ENCODE peak calls at places on chromosomes 4 and X, in ten cellular contexts. One of them, this sample, is unnamed.

GRCh38 chr4:71230613-71231012 is 108.2 kb upstream of the SLC4A4 start:
- DNase-seq in prostate gland: no peak
- DNase-seq in sigmoid colon: no peak
- DNase-seq in body of pancreas: no peak
- DNase-seq in tibial nerve: no peak
- DNase-seq in Peyer's patch: no peak
- DNase-seq in H54: no peak
- DNase-seq in uterus: no peak
- DNase-seq in A549: no peak
- DNase-seq in upper lobe of left lung: no peak
- DNase-seq in this sample: no peak

GRCh38 chrX:20139966-20140365 is 1.7 kb downstream of the EIF1AX start:
- DNase-seq in prostate gland: no peak
- DNase-seq in tibial nerve: no peak
- DNase-seq in H54: no peak
- DNase-seq in A549: no peak
- DNase-seq in Peyer's patch: no peak
- DNase-seq in upper lobe of left lung: no peak
- DNase-seq in body of pancreas: no peak
- DNase-seq in uterus: no peak
- DNase-seq in sigmoid colon: no peak
- DNase-seq in this sample: no peak

GRCh38 chr4:7233006-7233580 is 40.8 kb downstream of the SORCS2 start:
- DNase-seq in A549: no peak
- DNase-seq in uterus: no peak
- DNase-seq in sigmoid colon: no peak
- DNase-seq in tibial nerve: no peak
- DNase-seq in upper lobe of left lung: no peak
- DNase-seq in H54: no peak
- DNase-seq in body of pancreas: no peak
- DNase-seq in Peyer's patch: no peak
- DNase-seq in prostate gland: no peak
- DNase-seq in this sample: no peak

GRCh38 chr4:159075531-159075932 is 27.3 kb upstream of the RAPGEF2 start:
- DNase-seq in prostate gland: no peak
- DNase-seq in body of pancreas: no peak
- DNase-seq in uterus: no peak
- DNase-seq in sigmoid colon: no peak
- DNase-seq in tibial nerve: no peak
- DNase-seq in A549: no peak
- DNase-seq in upper lobe of left lung: no peak
- DNase-seq in Peyer's patch: no peak
- DNase-seq in H54: no peak
- DNase-seq in this sample: no peak

GRCh38 chr4:36523182-36523581 is 241.8 kb downstream of the DTHD1 start:
- DNase-seq in sigmoid colon: no peak
- DNase-seq in uterus: no peak
- DNase-seq in tibial nerve: no peak
- DNase-seq in H54: no peak
- DNase-seq in Peyer's patch: no peak
- DNase-seq in A549: no peak
- DNase-seq in prostate gland: no peak
- DNase-seq in upper lobe of left lung: no peak
- DNase-seq in body of pancreas: no peak
- DNase-seq in this sample: no peak

GRCh38 chr4:85722401-85722800 is 247.5 kb downstream of the ARHGAP24 start:
- DNase-seq in A549: no peak
- DNase-seq in prostate gland: no peak
- DNase-seq in sigmoid colon: no peak
- DNase-seq in body of pancreas: no peak
- DNase-seq in uterus: no peak
- DNase-seq in Peyer's patch: no peak
- DNase-seq in tibial nerve: no peak
- DNase-seq in H54: no peak
- DNase-seq in upper lobe of left lung: no peak
- DNase-seq in this sample: no peak

GRCh38 chr4:79445371-79445781 is 37.3 kb upstream of the GK2 start:
- DNase-seq in Peyer's patch: no peak
- DNase-seq in upper lobe of left lung: no peak
- DNase-seq in H54: no peak
- DNase-seq in body of pancreas: no peak
- DNase-seq in tibial nerve: no peak
- DNase-seq in A549: no peak
- DNase-seq in prostate gland: no peak
- DNase-seq in uterus: no peak
- DNase-seq in sigmoid colon: no peak
- DNase-seq in this sample: peak; percentile 35

GRCh38 chrX:111071542-111072277 is 24.3 kb upstream of the PAK3 start:
- DNase-seq in sigmoid colon: no peak
- DNase-seq in Peyer's patch: no peak
- DNase-seq in A549: no peak
- DNase-seq in uterus: no peak
- DNase-seq in body of pancreas: no peak
- DNase-seq in tibial nerve: no peak
- DNase-seq in upper lobe of left lung: no peak
- DNase-seq in prostate gland: no peak
- DNase-seq in H54: no peak
- DNase-seq in this sample: no peak

GRCh38 chrX:42755820-42756219 is 22.1 kb downstream of the PPP1R2C start:
- DNase-seq in H54: no peak
- DNase-seq in sigmoid colon: peak; percentile 66
- DNase-seq in upper lobe of left lung: no peak
- DNase-seq in uterus: peak; percentile 13
- DNase-seq in prostate gland: no peak
- DNase-seq in tibial nerve: peak; percentile 21
- DNase-seq in Peyer's patch: no peak
- DNase-seq in A549: peak; percentile 1
- DNase-seq in body of pancreas: no peak
- DNase-seq in this sample: peak; percentile 30

GRCh38 chrX:12709047-12709446 is 82.2 kb upstream of the PRPS2 start:
- DNase-seq in prostate gland: no peak
- DNase-seq in sigmoid colon: no peak
- DNase-seq in tibial nerve: no peak
- DNase-seq in uterus: no peak
- DNase-seq in A549: no peak
- DNase-seq in upper lobe of left lung: no peak
- DNase-seq in H54: no peak
- DNase-seq in Peyer's patch: no peak
- DNase-seq in body of pancreas: no peak
- DNase-seq in this sample: no peak

GRCh38 chrX:26442340-26442739 is 226.4 kb downstream of the MAGEB5 start:
- DNase-seq in prostate gland: no peak
- DNase-seq in A549: no peak
- DNase-seq in uterus: no peak
- DNase-seq in H54: no peak
- DNase-seq in upper lobe of left lung: no peak
- DNase-seq in body of pancreas: no peak
- DNase-seq in tibial nerve: no peak
- DNase-seq in sigmoid colon: no peak
- DNase-seq in Peyer's patch: no peak
- DNase-seq in this sample: peak; percentile 13

GRCh38 chr4:8378101-8378724 is 62.3 kb downstream of the ACOX3 start:
- DNase-seq in sigmoid colon: peak; percentile 34
- DNase-seq in body of pancreas: no peak
- DNase-seq in prostate gland: no peak
- DNase-seq in Peyer's patch: no peak
- DNase-seq in upper lobe of left lung: no peak
- DNase-seq in A549: no peak
- DNase-seq in H54: no peak
- DNase-seq in uterus: no peak
- DNase-seq in tibial nerve: no peak
- DNase-seq in this sample: no peak

GRCh38 chr4:8376361-8377102 is 64.0 kb downstream of the ACOX3 start:
- DNase-seq in tibial nerve: no peak
- DNase-seq in body of pancreas: no peak
- DNase-seq in uterus: no peak
- DNase-seq in H54: no peak
- DNase-seq in upper lobe of left lung: no peak
- DNase-seq in sigmoid colon: peak; percentile 60
- DNase-seq in Peyer's patch: no peak
- DNase-seq in prostate gland: no peak
- DNase-seq in A549: no peak
- DNase-seq in this sample: no peak

GRCh38 chr4:8379281-8379680 is 61.2 kb downstream of the ACOX3 start:
- DNase-seq in tibial nerve: no peak
- DNase-seq in sigmoid colon: peak; percentile 57
- DNase-seq in H54: no peak
- DNase-seq in body of pancreas: no peak
- DNase-seq in Peyer's patch: no peak
- DNase-seq in upper lobe of left lung: no peak
- DNase-seq in A549: no peak
- DNase-seq in prostate gland: no peak
- DNase-seq in uterus: no peak
- DNase-seq in this sample: no peak

GRCh38 chr4:8378776-8379175 is 61.7 kb downstream of the ACOX3 start:
- DNase-seq in uterus: no peak
- DNase-seq in A549: no peak
- DNase-seq in Peyer's patch: no peak
- DNase-seq in upper lobe of left lung: no peak
- DNase-seq in sigmoid colon: peak; percentile 29
- DNase-seq in prostate gland: no peak
- DNase-seq in body of pancreas: no peak
- DNase-seq in tibial nerve: no peak
- DNase-seq in H54: no peak
- DNase-seq in this sample: no peak

GRCh38 chr4:8377103-8378075 is 63.1 kb downstream of the ACOX3 start:
- DNase-seq in prostate gland: no peak
- DNase-seq in body of pancreas: no peak
- DNase-seq in Peyer's patch: no peak
- DNase-seq in sigmoid colon: peak; percentile 53
- DNase-seq in tibial nerve: no peak
- DNase-seq in uterus: no peak
- DNase-seq in A549: no peak
- DNase-seq in upper lobe of left lung: no peak
- DNase-seq in H54: no peak
- DNase-seq in this sample: no peak
- TF ChIP-seq POLR2A in prostate gland: no peak
- TF ChIP-seq POLR2A in body of pancreas: no peak
- TF ChIP-seq POLR2A in Peyer's patch: no peak
- TF ChIP-seq POLR2A in sigmoid colon: no peak
- TF ChIP-seq POLR2A in tibial nerve: no peak
- TF ChIP-seq POLR2A in uterus: no peak
- TF ChIP-seq POLR2A in A549: no peak
- TF ChIP-seq POLR2A in upper lobe of left lung: no peak
- TF ChIP-seq POLR2A in H54: no peak
- TF ChIP-seq POLR2A in this sample: no peak

GRCh38 chr4:38667005-38667771 is 3.2 kb downstream of the KLF3 start:
- DNase-seq in body of pancreas: peak; percentile 85
- DNase-seq in tibial nerve: peak; percentile 65
- DNase-seq in sigmoid colon: peak; percentile 94
- DNase-seq in H54: no peak
- DNase-seq in uterus: peak; percentile 74
- DNase-seq in Peyer's patch: peak; percentile 75
- DNase-seq in A549: peak; percentile 89
- DNase-seq in prostate gland: peak; percentile 88
- DNase-seq in upper lobe of left lung: no peak
- DNase-seq in this sample: peak; percentile 93
- TF ChIP-seq POLR2A in body of pancreas: peak; percentile 87
- TF ChIP-seq POLR2A in tibial nerve: peak; percentile 74
- TF ChIP-seq POLR2A in sigmoid colon: peak; percentile 76
- TF ChIP-seq POLR2A in H54: no peak
- TF ChIP-seq POLR2A in uterus: peak; percentile 73
- TF ChIP-seq POLR2A in Peyer's patch: peak; percentile 92
- TF ChIP-seq POLR2A in A549: no peak
- TF ChIP-seq POLR2A in prostate gland: peak; percentile 82
- TF ChIP-seq POLR2A in upper lobe of left lung: peak; percentile 43
- TF ChIP-seq POLR2A in this sample: no peak

DNA sequence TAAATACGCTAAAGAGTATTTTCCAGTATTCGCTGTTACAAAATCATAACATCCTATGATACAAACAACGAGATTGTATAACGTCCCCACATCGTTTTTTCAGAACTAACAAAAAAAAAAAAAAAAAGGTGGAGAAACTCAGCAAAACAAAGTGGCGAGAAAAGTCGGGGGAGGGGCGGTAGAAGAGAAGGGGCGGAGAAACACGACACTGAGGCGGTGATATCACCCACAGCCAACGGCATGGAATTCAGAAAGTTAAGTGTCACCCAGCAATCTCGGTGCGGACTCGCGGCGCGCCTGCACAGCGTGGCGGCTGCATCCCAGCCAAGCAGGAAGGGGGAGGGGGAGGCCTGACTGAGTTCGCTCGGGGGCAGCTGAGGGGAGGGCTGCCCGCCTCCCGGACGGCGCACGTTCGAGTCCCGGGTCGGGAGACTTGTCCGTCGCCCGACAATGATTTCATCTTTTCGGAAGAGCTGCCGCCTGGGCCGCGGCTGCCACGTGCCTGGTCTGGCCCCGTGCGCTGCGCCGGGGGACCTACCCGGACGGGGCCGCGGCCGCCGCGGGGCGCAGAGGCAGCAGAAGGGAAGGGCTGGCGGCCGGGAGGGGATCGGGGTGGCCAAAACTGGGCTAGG is 830 bp downstream of the SETD7 start:
- DNase-seq in Peyer's patch: peak; percentile 82
- DNase-seq in uterus: peak; percentile 89
- DNase-seq in sigmoid colon: peak; percentile 96
- DNase-seq in tibial nerve: peak; percentile 86
- DNase-seq in H54: peak; percentile 53
- DNase-seq in upper lobe of left lung: peak; percentile 95
- DNase-seq in prostate gland: peak; percentile 93
- DNase-seq in body of pancreas: peak; percentile 94
- DNase-seq in A549: peak; percentile 53
- DNase-seq in this sample: peak; percentile 95
- TF ChIP-seq POLR2A in Peyer's patch: peak; percentile 51
- TF ChIP-seq POLR2A in uterus: peak; percentile 85
- TF ChIP-seq POLR2A in sigmoid colon: peak; percentile 63
- TF ChIP-seq POLR2A in tibial nerve: peak; percentile 76
- TF ChIP-seq POLR2A in H54: peak; percentile 93
- TF ChIP-seq POLR2A in upper lobe of left lung: peak; percentile 62
- TF ChIP-seq POLR2A in prostate gland: peak; percentile 81
- TF ChIP-seq POLR2A in body of pancreas: peak; percentile 82
- TF ChIP-seq POLR2A in A549: peak; percentile 82
- TF ChIP-seq POLR2A in this sample: peak; percentile 44

DNA sequence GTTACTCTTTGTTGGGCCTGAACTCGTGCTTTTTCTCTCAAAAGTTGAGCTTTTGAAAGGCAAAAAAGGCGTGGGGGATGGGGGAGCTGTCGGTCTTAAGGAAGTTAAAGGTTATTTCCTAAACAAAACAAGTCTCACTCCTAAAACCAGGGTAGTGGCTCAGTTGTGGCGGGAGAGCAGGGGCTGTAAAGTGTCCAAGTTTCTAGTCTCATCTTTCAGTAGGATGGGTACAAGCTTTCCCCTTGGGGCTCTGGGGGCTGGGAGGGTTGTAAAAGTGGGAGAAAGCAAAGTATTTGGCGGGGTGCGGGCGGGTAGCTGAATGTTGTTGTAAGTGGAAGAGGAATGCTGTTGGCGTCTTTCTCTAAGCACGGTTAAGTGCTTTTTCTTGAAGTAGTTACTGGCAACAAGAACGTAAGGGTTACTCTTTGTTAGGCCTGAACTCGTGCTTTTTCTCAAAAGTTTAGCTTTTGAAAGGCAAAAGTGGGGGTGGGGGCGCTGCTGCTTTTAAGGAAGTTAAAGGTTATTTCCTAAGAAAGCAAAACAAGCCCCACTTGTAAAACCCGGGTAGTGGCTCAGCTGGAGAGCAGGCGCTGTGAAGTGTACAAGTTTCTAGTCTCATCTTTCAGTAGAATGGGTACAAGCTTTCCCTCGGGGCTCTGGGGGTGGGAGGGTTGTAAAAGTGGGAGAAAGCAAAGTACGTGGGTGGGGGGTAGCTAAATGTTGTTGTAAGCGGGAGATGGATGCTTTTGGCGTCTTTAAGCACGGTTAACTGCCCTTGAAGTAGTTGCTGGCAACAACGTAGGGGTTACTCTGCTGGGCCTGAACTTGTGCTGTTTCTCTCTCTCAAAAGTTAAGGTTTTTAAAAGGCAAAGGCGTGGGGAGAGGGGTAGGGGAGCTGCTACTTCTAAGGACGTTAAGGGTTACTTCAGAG is 1.1 kb upstream of the WDR1 start:
- DNase-seq in Peyer's patch: peak; percentile 67
- DNase-seq in body of pancreas: peak; percentile 34
- DNase-seq in uterus: peak; percentile 44
- DNase-seq in H54: no peak
- DNase-seq in A549: no peak
- DNase-seq in sigmoid colon: peak; percentile 73
- DNase-seq in upper lobe of left lung: no peak
- DNase-seq in prostate gland: no peak
- DNase-seq in tibial nerve: no peak
- DNase-seq in this sample: peak; percentile 36
- TF ChIP-seq POLR2A in Peyer's patch: no peak
- TF ChIP-seq POLR2A in body of pancreas: no peak
- TF ChIP-seq POLR2A in uterus: no peak
- TF ChIP-seq POLR2A in H54: no peak
- TF ChIP-seq POLR2A in A549: no peak
- TF ChIP-seq POLR2A in sigmoid colon: no peak
- TF ChIP-seq POLR2A in upper lobe of left lung: no peak
- TF ChIP-seq POLR2A in prostate gland: no peak
- TF ChIP-seq POLR2A in tibial nerve: no peak
- TF ChIP-seq POLR2A in this sample: no peak

This sample was measured in testis.